ENCODE peak calls at places on chromosome 1, in eight cellular contexts. B, F, G, Y, N, D, V and O are unnamed samples. For H3K4me1, the result is how much of the 10 kb centered on the place peaks cover.

GRCh38 chr1:44832068-44832700 is 10.9 kb downstream of the PTCH2 start:
- DNase-seq in B (no peak), F (peak), G (no peak), Y (no peak), N (no peak), D (no peak), V (no peak), O (no peak)

GRCh38 chr1:103309761-103310160 is 201.4 kb upstream of the COL11A1 start:
- DNase-seq in B (no peak), F (no peak), G (no peak), Y (no peak), N (no peak), D (no peak), V (no peak), O (no peak)

GRCh38 chr1:225917536-225917935 is 6.5 kb downstream of the PYCR2 start:
- DNase-seq in B (no peak), F (no peak), G (peak), Y (no peak), N (peak), D (no peak), V (no peak), O (peak)

GRCh38 chr1:182069028-182069466 is 7.5 kb upstream of the ZNF648 start:
- DNase-seq in B (peak), F (peak), G (peak), Y (no peak), N (peak), D (peak), V (peak), O (no peak)

GRCh38 chr1:150165622-150166612 is 16.2 kb downstream of the PLEKHO1 start:
- DNase-seq in B (no peak), F (peak), G (peak), Y (no peak), N (peak), D (peak), V (peak), O (no peak)

GRCh38 chr1:150061632-150062101 is 5.9 kb upstream of the VPS45 start:
- DNase-seq in B (no peak), F (no peak), G (peak), Y (no peak), N (peak), D (peak), V (peak), O (no peak)

GRCh38 chr1:26703466-26703865 is 7.7 kb downstream of the ARID1A start:
- DNase-seq in B (no peak), F (no peak), G (no peak), Y (no peak), N (no peak), D (no peak), V (no peak), O (no peak)

GRCh38 chr1:169491845-169492281 is 6.1 kb upstream of the SLC19A2 start:
- DNase-seq in B (no peak), F (no peak), G (peak), Y (no peak), N (no peak), D (no peak), V (no peak), O (no peak)

GRCh38 chr1:94926915-94927404 is at the start of gene CNN3:
- DNase-seq in B (peak), F (peak), G (peak), Y (peak), N (peak), D (peak), V (peak), O (no peak)

GRCh38 chr1:18554597-18554996 is 73.9 kb downstream of the KLHDC7A start:
- DNase-seq in B (no peak), F (no peak), G (no peak), Y (no peak), N (no peak), D (no peak), V (no peak), O (no peak)

GRCh38 chr1:94642617-94643315 is 101.2 kb upstream of the F3 start:
- DNase-seq in B (no peak), F (no peak), G (no peak), Y (no peak), N (no peak), D (no peak), V (no peak), O (no peak)

GRCh38 chr1:90384152-90384650 is 332.9 kb downstream of the BARHL2 start:
- DNase-seq in B (no peak), F (no peak), G (no peak), Y (no peak), N (no peak), D (no peak), V (peak), O (no peak)

GRCh38 chr1:150162862-150163706 is 13.4 kb downstream of the PLEKHO1 start:
- DNase-seq in B (peak), F (peak), G (peak), Y (peak), N (peak), D (peak), V (peak), O (peak)

GRCh38 chr1:18161690-18162089 is 54.1 kb downstream of the IGSF21 start:
- DNase-seq in B (no peak), F (no peak), G (no peak), Y (no peak), N (no peak), D (no peak), V (no peak), O (no peak)

GRCh38 chr1:89878256-89878655 is 57.4 kb downstream of the LRRC8D start:
- DNase-seq in B (peak), F (no peak), G (no peak), Y (no peak), N (no peak), D (no peak), V (no peak), O (no peak)

GRCh38 chr1:26387447-26387846 is 14.9 kb upstream of the ZNF683 start:
- DNase-seq in B (no peak), F (no peak), G (peak), Y (no peak), N (peak), D (peak), V (no peak), O (no peak)

GRCh38 chr1:224783006-224783651 is 146.3 kb upstream of the DNAH14 start:
- DNase-seq in B (no peak), F (no peak), G (no peak), Y (no peak), N (peak), D (no peak), V (no peak), O (no peak)

GRCh38 chr1:244214009-244214967 is 163.2 kb downstream of the ZBTB18 start:
- DNase-seq in B (peak), F (no peak), G (no peak), Y (no peak), N (peak), D (peak), V (peak), O (no peak)

GRCh38 chr1:66920543-66920942 is 4.1 kb downstream of the DNAI4 start:
- DNase-seq in B (no peak), F (no peak), G (no peak), Y (no peak), N (no peak), D (no peak), V (no peak), O (no peak)

DNA sequence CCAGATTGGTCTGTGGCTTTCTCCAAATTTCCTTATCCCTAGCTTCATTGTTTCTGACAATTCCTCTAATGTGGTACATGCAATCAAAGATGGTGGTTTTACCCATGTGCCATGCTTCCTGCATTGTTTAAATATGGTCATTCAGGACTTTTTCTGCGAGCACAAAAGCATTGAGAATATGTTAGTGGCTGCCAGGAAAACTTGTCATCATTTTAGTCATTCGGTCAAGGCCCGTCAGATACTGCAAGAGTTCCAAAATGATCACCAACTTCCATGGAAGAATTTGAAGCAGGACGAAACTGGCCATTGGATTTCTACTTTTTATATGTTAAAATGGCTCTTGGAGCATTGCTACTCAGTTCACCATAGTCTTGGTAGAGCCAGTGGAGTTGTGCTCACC is 3.7 kb downstream of the ZBED6 start:
- DNase-seq in B (no peak), F (no peak), G (peak), Y (no peak), N (no peak), D (no peak), V (no peak), O (no peak)
- H3K4me1 ChIP-seq in B (half or more), F (under half), G (half or more), Y (under half), N (under half), D (under half), V (under half), O (under half)

GRCh38 chr1:91684599-91685196 is 184.0 kb downstream of the CDC7 start:
- DNase-seq in B (no peak), F (peak), G (peak), Y (no peak), N (no peak), D (peak), V (peak), O (no peak)

GRCh38 chr1:91685994-91686393 is 185.3 kb downstream of the CDC7 start:
- DNase-seq in B (no peak), F (no peak), G (peak), Y (no peak), N (peak), D (no peak), V (no peak), O (no peak)

GRCh38 chr1:91687452-91687851 is 186.8 kb downstream of the CDC7 start:
- DNase-seq in B (no peak), F (no peak), G (no peak), Y (no peak), N (peak), D (peak), V (no peak), O (no peak)

GRCh38 chr1:91693542-91693941 is 192.4 kb downstream of the TGFBR3 start:
- DNase-seq in B (peak), F (peak), G (peak), Y (no peak), N (no peak), D (peak), V (no peak), O (no peak)

GRCh38 chr1:91689586-91690481 is 189.2 kb downstream of the CDC7 start:
- DNase-seq in B (no peak), F (no peak), G (peak), Y (no peak), N (no peak), D (peak), V (no peak), O (no peak)
- H3K4me1 ChIP-seq in B (half or more), F (under half), G (under half), Y (under half), N (under half), D (under half), V (under half), O (under half)

DNA sequence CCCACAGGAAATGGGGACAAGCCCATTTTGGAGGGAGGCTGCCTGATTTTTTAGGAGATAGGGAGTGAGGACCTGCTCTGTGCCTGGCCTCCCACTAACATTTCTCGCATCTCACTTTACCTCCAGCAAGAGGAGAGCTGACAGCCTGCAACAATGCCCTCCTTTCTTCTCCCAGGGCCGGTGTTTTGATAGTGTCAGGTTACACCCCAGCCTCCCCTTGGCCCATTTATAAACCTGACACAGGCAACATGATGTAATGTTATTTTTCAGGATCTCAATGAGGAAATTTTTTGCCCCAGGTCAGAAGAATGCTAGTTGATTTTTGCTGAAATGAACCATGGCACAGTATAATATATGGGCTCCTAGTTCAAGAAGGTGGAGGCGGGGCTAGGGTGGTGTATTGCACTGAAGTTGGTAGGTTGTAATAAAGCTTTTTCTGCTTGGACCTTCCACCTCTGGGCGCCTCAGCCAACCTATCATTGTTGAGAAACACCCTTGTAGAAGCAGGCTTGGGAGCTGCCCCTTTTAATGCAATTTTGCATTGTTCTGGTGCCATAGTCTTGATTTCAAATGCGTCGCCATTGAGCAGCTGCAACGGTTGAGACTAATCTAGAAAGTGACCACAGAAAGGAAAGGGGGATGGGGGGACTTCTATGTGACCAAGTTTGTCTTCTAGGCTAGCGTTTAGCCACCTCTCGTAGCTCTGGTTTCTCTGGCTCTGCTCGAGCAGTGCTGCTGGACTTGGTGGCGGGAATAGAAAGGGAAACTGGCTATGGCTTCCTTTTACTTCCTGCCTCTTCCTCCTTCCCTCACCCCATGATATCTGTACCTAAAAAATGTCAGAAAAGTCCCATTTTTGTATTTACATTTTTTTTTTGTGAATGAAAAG is 53.0 kb downstream of the PBX1 start:
- DNase-seq in B (peak), F (no peak), G (peak), Y (peak), N (peak), D (peak), V (peak), O (no peak)
- H3K4me1 ChIP-seq in B (half or more), F (under half), G (under half), Y (under half), N (under half), D (under half), V (under half), O (under half)

GRCh38 chr1:28126778-28127430 is 38.5 kb upstream of the EYA3 start:
- DNase-seq in B (no peak), F (no peak), G (no peak), Y (no peak), N (no peak), D (no peak), V (no peak), O (no peak)
- H3K4me1 ChIP-seq in B (under half), F (under half), G (under half), Y (under half), N (under half), D (under half), V (under half), O (under half)

DNA sequence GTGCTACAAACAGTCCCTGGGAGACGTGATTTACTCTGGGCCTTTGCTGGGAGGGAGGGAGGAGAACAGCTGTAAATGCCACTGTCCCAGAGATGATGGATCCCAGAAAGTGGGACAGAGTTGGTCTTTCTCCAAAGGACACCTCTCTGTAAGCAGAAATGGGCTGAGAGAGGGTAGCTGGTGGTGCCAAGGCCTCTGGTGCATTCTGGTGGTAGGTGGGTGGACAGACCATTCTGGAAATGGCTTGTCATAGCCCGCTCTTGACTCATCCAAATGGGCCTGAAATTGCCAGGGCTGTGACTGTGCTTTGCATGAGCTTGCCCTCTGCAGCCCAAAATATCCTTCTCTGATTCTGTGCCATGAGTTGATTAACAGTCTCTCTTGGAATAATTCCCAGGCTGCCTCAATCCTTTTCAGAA is 36.1 kb downstream of the CCDC185 start:
- DNase-seq in B (peak), F (no peak), G (peak), Y (no peak), N (no peak), D (no peak), V (no peak), O (peak)
- H3K4me1 ChIP-seq in B (under half), F (under half), G (under half), Y (under half), N (under half), D (under half), V (under half), O (under half)

GRCh38 chr1:85319488-85319887 is 43.1 kb upstream of the BCL10 start:
- DNase-seq in B (no peak), F (no peak), G (peak), Y (no peak), N (no peak), D (no peak), V (no peak), O (no peak)

GRCh38 chr1:85318217-85318616 is 41.8 kb upstream of the BCL10 start:
- DNase-seq in B (no peak), F (no peak), G (no peak), Y (no peak), N (no peak), D (no peak), V (no peak), O (no peak)

GRCh38 chr1:85321237-85321964 is 45.0 kb upstream of the BCL10 start:
- DNase-seq in B (no peak), F (no peak), G (peak), Y (no peak), N (peak), D (peak), V (no peak), O (no peak)

GRCh38 chr1:85320371-85321131 is 44.1 kb upstream of the BCL10 start:
- DNase-seq in B (no peak), F (no peak), G (peak), Y (no peak), N (peak), D (peak), V (no peak), O (no peak)

GRCh38 chr1:85319931-85320330 is 43.5 kb upstream of the BCL10 start:
- DNase-seq in B (no peak), F (no peak), G (peak), Y (no peak), N (no peak), D (peak), V (no peak), O (no peak)
- H3K4me1 ChIP-seq in B (under half), F (under half), G (half or more), Y (under half), N (half or more), D (under half), V (under half), O (half or more)

GRCh38 chr1:79376106-79376505 is 369.6 kb upstream of the ADGRL4 start:
- DNase-seq in B (no peak), F (no peak), G (peak), Y (no peak), N (peak), D (peak), V (no peak), O (no peak)
- H3K4me1 ChIP-seq in B (under half), F (under half), G (under half), Y (under half), N (under half), D (under half), V (under half), O (under half)